ENCODE peak calls at places on chromosomes 16 and 17, in five cellular contexts. G is DND-41, Q is bronchial epithelial cell, U is GM12878, I is fibroblast of lung. A is an unnamed sample.

GRCh38 chr16:77945126-77945525 is 77.2 kb upstream of the CLEC3A start:
- DNase-seq in Q (no peak), U (no peak), G (no peak), I (peak; percentile 82), A (no peak)

GRCh38 chr17:62178579-62178978 is 113.5 kb upstream of the MED13 start:
- DNase-seq in Q (peak; percentile 72), U (no peak), G (no peak), I (peak; percentile 25), A (no peak)

GRCh38 chr17:491086-492014 is 138.7 kb upstream of the RPH3AL start:
- DNase-seq in G (peak; percentile 35), Q (no peak), I (peak; percentile 64), U (no peak), A (peak; percentile 73)

GRCh38 chr16:49857423-49858181 is 1.7 kb upstream of the ZNF423 start:
- DNase-seq in G (peak; percentile 14), U (no peak), I (peak; percentile 48), Q (peak; percentile 13), A (peak; percentile 71)

GRCh38 chr17:2336215-2337151 is at the start of gene TSR1:
- DNase-seq in I (peak; percentile 91), G (peak; percentile 95), U (peak; percentile 55), Q (peak; percentile 78), A (peak; percentile 88)

GRCh38 chr17:16013943-16014407 is 14.4 kb downstream of the TTC19 start:
- DNase-seq in G (no peak), U (no peak), I (peak; percentile 86), Q (peak; percentile 84), A (peak; percentile 51)

GRCh38 chr16:14249291-14250032 is 178.3 kb downstream of the MRTFB start:
- DNase-seq in U (peak; percentile 13), G (peak; percentile 62), I (peak; percentile 20), Q (peak; percentile 28), A (peak; percentile 31)

GRCh38 chr16:71709231-71709781 is 15.2 kb downstream of the PHLPP2 start:
- DNase-seq in U (no peak), G (no peak), Q (peak; percentile 18), I (peak; percentile 82), A (no peak)

GRCh38 chr17:59154335-59154720 is 658 bp downstream of the SKA2 start:
- DNase-seq in G (peak; percentile 75), I (peak; percentile 51), Q (peak; percentile 47), U (no peak), A (peak; percentile 66)

GRCh38 chr17:68247445-68248198 is at the start of gene AMZ2:
- DNase-seq in I (peak; percentile 88), G (peak; percentile 95), U (peak; percentile 81), Q (peak; percentile 73), A (peak; percentile 95)

GRCh38 chr17:48770954-48771353 is 42.4 kb upstream of the HOXB13 start:
- DNase-seq in G (no peak), U (peak; percentile 21), I (no peak), Q (no peak), A (no peak)

GRCh38 chr16:65372171-65372570 is 250.3 kb upstream of the CDH11 start:
- DNase-seq in Q (peak; percentile 28), I (no peak), G (no peak), U (no peak), A (no peak)

GRCh38 chr17:19648475-19649406 is at the start of gene ALDH3A2:
- DNase-seq in I (peak; percentile 91), G (no peak), Q (peak; percentile 86), U (peak; percentile 68), A (peak; percentile 100)

GRCh38 chr16:23668225-23668624 is 10.5 kb upstream of the PLK1 start:
- DNase-seq in Q (no peak), I (no peak), U (no peak), G (no peak), A (no peak)

GRCh38 chr16:30927789-30928378 is 4.5 kb downstream of the FBXL19 start:
- DNase-seq in I (peak; percentile 39), Q (peak; percentile 51), U (peak; percentile 35), G (peak; percentile 63), A (peak; percentile 82)

GRCh38 chr17:78724544-78724943 is 57.5 kb downstream of the CYTH1 start:
- DNase-seq in U (no peak), I (no peak), G (no peak), Q (no peak), A (no peak)

GRCh38 chr16:66121466-66121865 is 245.0 kb upstream of the CDH5 start:
- DNase-seq in G (no peak), Q (no peak), I (no peak), U (no peak), A (peak; percentile 85)

GRCh38 chr17:46951681-46952080 is 27.4 kb downstream of the RPRML start:
- DNase-seq in Q (no peak), G (no peak), I (no peak), U (no peak), A (no peak)

GRCh38 chr17:17836818-17837379 is at the start of gene SREBF1:
- DNase-seq in G (peak; percentile 45), I (peak; percentile 53), Q (no peak), U (no peak), A (peak; percentile 95)

GRCh38 chr17:7745748-7746470 is 28.4 kb downstream of the DNAH2 start:
- DNase-seq in U (no peak), I (peak; percentile 87), Q (peak; percentile 79), G (no peak), A (peak; percentile 50)

GRCh38 chr17:17572010-17572785 is 19.3 kb downstream of the PEMT start:
- DNase-seq in Q (no peak), I (no peak), U (no peak), G (no peak), A (no peak)

GRCh38 chr16:20910781-20911321 is 10.3 kb downstream of the LYRM1 start:
- DNase-seq in Q (peak; percentile 95), U (no peak), I (peak; percentile 96), G (no peak), A (no peak)

DNA sequence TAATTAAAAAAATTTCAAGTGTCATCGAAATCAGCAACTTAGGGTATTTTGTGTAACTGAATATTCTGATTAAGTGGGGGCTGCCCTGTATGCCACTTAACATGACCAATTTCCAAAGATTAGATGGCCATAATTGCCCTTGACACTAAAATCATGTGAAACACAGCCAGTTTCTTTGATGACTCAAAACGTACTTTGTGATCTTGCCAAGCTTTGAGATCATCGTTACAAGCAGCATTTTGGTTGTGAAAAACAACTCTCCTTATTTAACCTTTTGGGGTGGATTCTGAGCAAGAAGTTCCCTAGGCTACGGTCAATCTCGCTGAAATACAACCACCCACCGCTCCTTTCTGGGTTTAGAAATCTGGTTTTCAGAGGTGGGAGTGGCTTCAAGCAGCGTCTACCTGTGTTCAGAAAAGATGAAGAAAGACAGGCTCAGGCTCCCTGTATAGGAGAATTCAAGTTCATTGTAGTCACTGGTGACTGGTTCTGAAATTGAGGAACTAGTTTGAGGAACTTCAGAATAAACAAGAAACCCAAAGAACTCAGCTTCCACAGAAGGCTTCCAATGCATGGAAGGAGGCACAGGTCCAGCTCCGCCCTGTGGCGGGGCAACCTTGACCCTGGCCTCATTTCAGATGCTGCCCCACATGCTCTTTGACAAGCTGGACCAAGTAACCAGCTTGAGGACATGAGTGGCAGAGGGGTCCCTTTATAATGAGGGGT is 9.4 kb downstream of the MAP3K14 start:
- DNase-seq in Q (peak; percentile 84), G (no peak), I (peak; percentile 89), U (peak; percentile 90), A (no peak)
- H3K4me3 ChIP-seq in Q (no peak overlapping the region), G (no peak overlapping the region), I (no peak overlapping the region), U (peak overlapping the region; percentile 14), A (no peak overlapping the region)

GRCh38 chr16:83137894-83138293 is 511.1 kb downstream of the CDH13 start:
- DNase-seq in U (no peak), Q (no peak), I (no peak), G (peak; percentile 9), A (no peak)
- H3K4me3 ChIP-seq in U (no peak overlapping the region), Q (no peak overlapping the region), I (peak overlapping the region; percentile 57), G (peak overlapping the region; percentile 0), A (peak overlapping the region; percentile 53)

GRCh38 chr16:56734429-56734828 is 4.5 kb downstream of the NUP93 start:
- DNase-seq in I (peak; percentile 12), Q (no peak), G (no peak), U (no peak), A (no peak)
- H3K4me3 ChIP-seq in I (no peak overlapping the region), Q (no peak overlapping the region), G (no peak overlapping the region), U (no peak overlapping the region), A (no peak overlapping the region)

DNA sequence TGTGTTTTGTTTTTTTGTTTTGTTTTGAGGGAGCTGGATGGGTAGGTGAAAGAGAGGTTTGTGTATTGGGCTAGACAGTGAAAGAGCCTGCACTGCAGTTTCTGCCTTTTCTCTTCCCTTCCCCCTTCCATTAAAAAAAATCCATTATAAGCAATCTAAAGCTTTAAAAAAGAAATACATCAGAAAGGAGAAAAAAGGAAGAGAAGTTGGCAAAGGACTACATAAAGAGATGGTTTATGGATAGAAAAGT is 10.7 kb upstream of the EEF2K start:
- DNase-seq in G (no peak), Q (no peak), I (no peak), U (no peak), A (no peak)
- H3K4me3 ChIP-seq in G (no peak overlapping the region), Q (no peak overlapping the region), I (no peak overlapping the region), U (no peak overlapping the region), A (no peak overlapping the region)

GRCh38 chr17:41420134-41420533 is 4.3 kb downstream of the KRT37 start:
- DNase-seq in U (no peak), Q (peak; percentile 92), I (peak; percentile 53), G (no peak), A (no peak)

GRCh38 chr17:41417576-41418015 is 6.8 kb downstream of the KRT37 start:
- DNase-seq in I (no peak), Q (peak; percentile 91), U (no peak), G (no peak), A (no peak)

GRCh38 chr17:41419712-41420111 is 4.7 kb downstream of the KRT37 start:
- DNase-seq in U (no peak), G (no peak), Q (peak; percentile 46), I (no peak), A (no peak)

GRCh38 chr17:41416478-41416877 is 7.9 kb downstream of the KRT37 start:
- DNase-seq in U (no peak), I (no peak), Q (no peak), G (no peak), A (no peak)

GRCh38 chr17:41418116-41418860 is 6.1 kb downstream of the KRT37 start:
- DNase-seq in I (no peak), Q (no peak), U (no peak), G (no peak), A (no peak)
- H3K4me3 ChIP-seq in I (no peak overlapping the region), Q (no peak overlapping the region), U (no peak overlapping the region), G (no peak overlapping the region), A (no peak overlapping the region)

GRCh38 chr16:80463776-80464175 is 77.0 kb upstream of the DYNLRB2 start:
- DNase-seq in Q (no peak), G (no peak), U (no peak), I (no peak), A (no peak)

GRCh38 chr16:80462902-80463301 is 77.9 kb upstream of the DYNLRB2 start:
- DNase-seq in G (no peak), U (no peak), I (no peak), Q (no peak), A (no peak)

GRCh38 chr16:80463303-80463702 is 77.5 kb upstream of the DYNLRB2 start:
- DNase-seq in G (no peak), U (no peak), Q (no peak), I (no peak), A (no peak)

GRCh38 chr16:80467961-80468360 is 72.8 kb upstream of the DYNLRB2 start:
- DNase-seq in Q (no peak), I (no peak), G (no peak), U (no peak), A (no peak)

GRCh38 chr16:80466024-80466986 is 74.5 kb upstream of the DYNLRB2 start:
- DNase-seq in Q (peak; percentile 39), G (peak; percentile 62), U (peak; percentile 34), I (peak; percentile 47), A (peak; percentile 67)
- H3K4me3 ChIP-seq in Q (no peak overlapping the region), G (no peak overlapping the region), U (no peak overlapping the region), I (no peak overlapping the region), A (no peak overlapping the region)

A was measured in SJCRH30.